ENCODE peak calls at places on chromosome 18, in eight cellular contexts. J is HCT116; K is lower lobe of right lung; I is psoas muscle; H is prostate gland; C is CD8-positive, alpha-beta T cell; A is neural progenitor cell; Y is H7. V is an unnamed sample.

GRCh38 chr18:36912887-36913286 is 84.0 kb downstream of the KIAA1328 start:
- DNase-seq in C (no peak), A (no peak), Y (no peak), H (no peak), J (no peak), K (no peak), I (no peak), V (no peak)

GRCh38 chr18:23154021-23154420 is 18.7 kb downstream of the CABLES1 start:
- DNase-seq in I (no peak), A (no peak), J (no peak), H (no peak), K (no peak), Y (no peak), C (no peak), V (no peak)

GRCh38 chr18:61606068-61606660 is 272.9 kb downstream of the CDH20 start:
- DNase-seq in J (no peak), C (no peak), K (no peak), I (peak; percentile 23), Y (peak; percentile 23), H (no peak), A (peak; percentile 94), V (no peak)

GRCh38 chr18:59752666-59753065 is 55.4 kb upstream of the CCBE1 start:
- DNase-seq in I (no peak), Y (no peak), C (no peak), K (no peak), H (no peak), J (no peak), A (no peak), V (no peak)

GRCh38 chr18:3603460-3604259 is 153.7 kb downstream of the TGIF1 start:
- DNase-seq in C (no peak), A (peak; percentile 91), J (peak; percentile 94), H (peak; percentile 53), K (no peak), I (no peak), Y (peak; percentile 53), V (no peak)

GRCh38 chr18:23066060-23066459 is 69.2 kb upstream of the CABLES1 start:
- DNase-seq in H (no peak), I (no peak), A (no peak), K (no peak), J (no peak), Y (no peak), C (no peak), V (no peak)

GRCh38 chr18:67217551-67218166 is 298.9 kb downstream of the DSEL start:
- DNase-seq in Y (peak; percentile 21), K (no peak), A (peak; percentile 75), I (no peak), J (peak; percentile 15), C (peak; percentile 33), H (peak; percentile 60), V (no peak)

GRCh38 chr18:3903341-3903740 is 453.4 kb downstream of the TGIF1 start:
- DNase-seq in K (no peak), I (no peak), C (no peak), H (no peak), Y (no peak), A (no peak), J (no peak), V (no peak)

GRCh38 chr18:61039251-61039650 is 294.0 kb upstream of the CDH20 start:
- DNase-seq in Y (no peak), A (no peak), I (no peak), C (no peak), J (no peak), H (no peak), K (no peak), V (no peak)

GRCh38 chr18:74389161-74389927 is 67.8 kb downstream of the DIPK1C start:
- DNase-seq in Y (no peak), C (no peak), A (no peak), J (no peak), I (no peak), H (no peak), K (no peak), V (no peak)

GRCh38 chr18:62632788-62633455 is 82.4 kb upstream of the PHLPP1 start:
- DNase-seq in K (no peak), H (no peak), J (no peak), C (no peak), A (no peak), I (no peak), Y (no peak), V (no peak)

GRCh38 chr18:49658871-49659378 is 97.1 kb downstream of the LIPG start:
- DNase-seq in K (no peak), I (no peak), H (no peak), A (no peak), J (no peak), C (no peak), Y (no peak), V (no peak)

GRCh38 chr18:9362869-9363268 is 28.3 kb downstream of the TWSG1 start:
- DNase-seq in K (no peak), H (no peak), J (no peak), Y (no peak), I (no peak), A (no peak), C (no peak), V (no peak)

GRCh38 chr18:54147439-54147838 is 77.0 kb downstream of the MBD2 start:
- DNase-seq in A (no peak), H (no peak), I (no peak), J (no peak), Y (no peak), K (no peak), C (no peak), V (no peak)

GRCh38 chr18:5975111-5975622 is 79.8 kb upstream of the TMEM200C start:
- DNase-seq in I (no peak), A (no peak), J (no peak), H (no peak), K (no peak), C (no peak), Y (peak; percentile 30), V (no peak)

GRCh38 chr18:21684731-21685130 is 19.8 kb downstream of the ABHD3 start:
- DNase-seq in Y (no peak), J (no peak), C (no peak), K (no peak), A (no peak), H (no peak), I (no peak), V (no peak)

GRCh38 chr18:30499721-30500120 is 542.8 kb downstream of the DSC3 start:
- DNase-seq in I (no peak), C (no peak), A (no peak), J (no peak), H (no peak), Y (no peak), K (no peak), V (no peak)

GRCh38 chr18:52544086-52544485 is 204.1 kb downstream of the DCC start:
- DNase-seq in H (no peak), Y (no peak), K (no peak), J (no peak), A (no peak), I (no peak), C (no peak), V (no peak)
- H3K36me3 ChIP-seq in H (no peaks in the 10 kb centered on the region), Y (no peaks in the 10 kb centered on the region), K (no peaks in the 10 kb centered on the region), J (no peaks in the 10 kb centered on the region), A (no peaks in the 10 kb centered on the region), I (no peaks in the 10 kb centered on the region), C (no peaks in the 10 kb centered on the region), V (no peaks in the 10 kb centered on the region)

DNA sequence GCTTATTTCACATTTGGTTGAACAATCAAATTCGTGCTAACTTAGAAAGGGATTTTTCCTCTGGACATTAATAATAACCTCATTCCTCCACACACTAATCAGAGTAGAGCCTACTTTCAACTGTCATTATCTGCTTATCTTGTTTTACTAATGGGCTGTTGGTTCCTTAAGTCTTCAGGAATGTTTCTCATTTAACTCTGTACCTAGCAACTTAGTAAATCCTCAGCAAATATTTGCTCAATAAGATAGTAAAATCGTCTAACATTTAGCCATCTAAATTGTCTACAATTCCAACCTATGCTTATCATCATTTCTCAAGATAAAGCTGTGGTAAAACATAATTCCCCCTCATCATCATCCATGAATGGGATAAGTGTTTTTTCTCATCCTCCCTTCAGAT is 98.1 kb downstream of the CDH2 start:
- DNase-seq in H (no peak), A (no peak), J (no peak), C (no peak), K (no peak), I (no peak), Y (no peak), V (no peak)
- H3K36me3 ChIP-seq in H (no peaks in the 10 kb centered on the region), A (no peaks in the 10 kb centered on the region), J (no peaks in the 10 kb centered on the region), C (no peaks in the 10 kb centered on the region), K (no peaks in the 10 kb centered on the region), I (no peaks in the 10 kb centered on the region), Y (no peaks in the 10 kb centered on the region), V (no peaks in the 10 kb centered on the region)

GRCh38 chr18:55910328-55910727 is 322.3 kb upstream of the TCF4 start:
- DNase-seq in J (no peak), Y (no peak), A (no peak), C (no peak), K (no peak), H (no peak), I (no peak), V (no peak)

GRCh38 chr18:55912071-55912470 is 324.1 kb upstream of the TCF4 start:
- DNase-seq in I (no peak), Y (no peak), C (no peak), K (no peak), H (no peak), A (no peak), J (no peak), V (no peak)

GRCh38 chr18:55906533-55906932 is 318.5 kb upstream of the TCF4 start:
- DNase-seq in J (no peak), K (no peak), Y (no peak), I (no peak), C (no peak), A (no peak), H (no peak), V (no peak)

GRCh38 chr18:55907352-55908045 is 319.5 kb upstream of the TCF4 start:
- DNase-seq in I (no peak), K (no peak), H (no peak), C (no peak), Y (no peak), J (no peak), A (no peak), V (peak; percentile 10)

GRCh38 chr18:55908790-55909408 is 320.9 kb upstream of the TCF4 start:
- DNase-seq in Y (no peak), C (no peak), H (no peak), I (no peak), A (no peak), K (no peak), J (no peak), V (no peak)
- H3K36me3 ChIP-seq in Y (no peaks in the 10 kb centered on the region), C (no peaks in the 10 kb centered on the region), H (no peaks in the 10 kb centered on the region), I (no peaks in the 10 kb centered on the region), A (no peaks in the 10 kb centered on the region), K (no peaks in the 10 kb centered on the region), J (no peaks in the 10 kb centered on the region), V (no peaks in the 10 kb centered on the region)

DNA sequence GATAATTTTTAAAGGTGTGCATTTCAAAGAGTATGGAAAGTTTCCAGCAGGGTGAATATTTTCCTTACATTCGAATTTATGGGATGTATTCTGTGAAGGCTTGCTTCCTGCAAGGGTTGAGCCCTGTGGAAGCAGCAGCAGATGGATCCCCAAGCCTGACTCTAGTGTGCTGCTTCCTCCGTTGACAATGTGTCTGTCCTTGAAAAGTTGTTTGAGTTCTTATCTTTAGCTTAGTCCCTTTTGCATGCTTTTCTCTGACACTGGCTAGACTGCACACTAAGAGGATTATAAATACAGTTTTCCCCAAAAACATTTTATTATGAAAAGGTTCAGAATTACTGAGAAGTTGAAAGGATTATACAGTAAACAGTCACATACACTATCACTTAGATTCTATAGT is 86.3 kb downstream of the CEP192 start:
- DNase-seq in I (no peak), J (no peak), Y (no peak), H (no peak), C (no peak), A (no peak), K (no peak), V (no peak)
- H3K36me3 ChIP-seq in I (no peaks in the 10 kb centered on the region), J (peaks cover 19% of the 10 kb centered on the region), Y (peaks cover 9% of the 10 kb centered on the region), H (no peaks in the 10 kb centered on the region), C (peaks cover 21% of the 10 kb centered on the region), A (no peaks in the 10 kb centered on the region), K (peaks cover 39% of the 10 kb centered on the region), V (no peaks in the 10 kb centered on the region)

V was measured in mucosa of descending colon.